ENCODE peak calls at places on chromosomes 11 and 22, in eight cellular contexts. R, X, H, J, U, T, Z and M are unnamed samples.

GRCh38 chr11:69386594-69387408 is 92.8 kb downstream of the MYEOV start:
- DNase-seq in T (no peak), U (no peak), R (no peak), J (no peak), Z (no peak), X (no peak), H (peak; percentile 34), M (no peak)

GRCh38 chr11:109729761-109730160 is 307.8 kb downstream of the C11orf87 start:
- DNase-seq in X (no peak), J (no peak), U (no peak), H (no peak), T (no peak), R (no peak), Z (peak; percentile 62), M (peak; percentile 51)

GRCh38 chr22:43136255-43136654 is 6.9 kb downstream of the MCAT start:
- DNase-seq in R (peak; percentile 41), X (peak; percentile 75), J (no peak), U (no peak), T (no peak), Z (peak; percentile 82), H (peak; percentile 71), M (peak; percentile 61)

GRCh38 chr11:61598886-61599868 is 18.3 kb upstream of the SYT7 start:
- DNase-seq in Z (peak; percentile 83), X (peak; percentile 39), T (no peak), U (peak; percentile 64), J (peak; percentile 79), R (peak; percentile 60), H (peak; percentile 80), M (peak; percentile 39)

GRCh38 chr11:126697937-126698336 is 302.6 kb downstream of the KIRREL3 start:
- DNase-seq in T (no peak), Z (no peak), J (no peak), U (no peak), R (no peak), X (no peak), H (no peak), M (no peak)

GRCh38 chr11:12071574-12071973 is 38.8 kb upstream of the MICAL2 start:
- DNase-seq in Z (no peak), U (no peak), X (no peak), R (no peak), J (no peak), H (no peak), T (no peak), M (no peak)

GRCh38 chr11:117752721-117753237 is 44.2 kb downstream of the DSCAML1 start:
- DNase-seq in X (no peak), T (no peak), U (no peak), Z (no peak), H (no peak), R (no peak), J (no peak), M (peak; percentile 51)

GRCh38 chr11:67314218-67314617 is 10.9 kb downstream of the SSH3 start:
- DNase-seq in Z (no peak), U (no peak), R (no peak), X (no peak), T (no peak), J (no peak), H (no peak), M (no peak)

GRCh38 chr11:117197516-117198456 is 1.4 kb upstream of the TAGLN start:
- DNase-seq in H (no peak), J (peak; percentile 84), U (no peak), Z (peak; percentile 94), T (no peak), X (peak; percentile 49), R (peak; percentile 17), M (peak; percentile 48)

GRCh38 chr11:26946209-26946828 is 47.6 kb upstream of the FIBIN start:
- DNase-seq in H (no peak), J (no peak), Z (no peak), X (no peak), R (no peak), U (no peak), T (no peak), M (no peak)

GRCh38 chr11:22173532-22173931 is 19.4 kb upstream of the ANO5 start:
- DNase-seq in H (no peak), J (no peak), X (no peak), Z (no peak), R (no peak), T (no peak), U (no peak), M (no peak)

GRCh38 chr11:22165087-22165486 is 27.8 kb upstream of the ANO5 start:
- DNase-seq in R (no peak), Z (no peak), U (no peak), T (no peak), J (no peak), X (no peak), H (no peak), M (no peak)

GRCh38 chr11:22165799-22166548 is 26.9 kb upstream of the ANO5 start:
- DNase-seq in H (no peak), T (no peak), R (no peak), X (no peak), J (no peak), U (no peak), Z (no peak), M (no peak)

GRCh38 chr11:22169833-22170232 is 23.1 kb upstream of the ANO5 start:
- DNase-seq in R (no peak), J (no peak), Z (no peak), T (no peak), U (no peak), H (no peak), X (no peak), M (no peak)
- TF ChIP-seq CTCF in R (peak; percentile 53), J (no peak), Z (peak; percentile 71), T (no peak), U (peak; percentile 55), H (peak; percentile 35), X (peak; percentile 18), M (no peak)

GRCh38 chr11:19134004-19134403 is 17.0 kb downstream of the ZDHHC13 start:
- DNase-seq in R (no peak), H (no peak), Z (no peak), X (no peak), J (no peak), U (no peak), T (no peak), M (no peak)
- H3K9me3 ChIP-seq in R (peaks cover 6% of the 10 kb centered on the region), H (no peaks in the 10 kb centered on the region), Z (peaks cover 32% of the 10 kb centered on the region), X (no peaks in the 10 kb centered on the region), J (no peaks in the 10 kb centered on the region), U (no peaks in the 10 kb centered on the region), T (peaks cover 12% of the 10 kb centered on the region), M (peaks cover 8% of the 10 kb centered on the region)

GRCh38 chr11:79077684-79078379 is 363.0 kb downstream of the TENM4 start:
- DNase-seq in U (no peak), R (no peak), Z (no peak), X (no peak), T (no peak), H (no peak), J (no peak), M (no peak)

GRCh38 chr11:79074547-79074946 is 366.3 kb downstream of the TENM4 start:
- DNase-seq in J (no peak), R (no peak), U (no peak), H (no peak), X (no peak), Z (no peak), T (no peak), M (no peak)

GRCh38 chr11:79080506-79080905 is 360.3 kb downstream of the TENM4 start:
- DNase-seq in Z (no peak), R (no peak), X (no peak), U (no peak), H (no peak), T (no peak), J (no peak), M (no peak)

GRCh38 chr11:79078999-79079398 is 361.8 kb downstream of the TENM4 start:
- DNase-seq in J (no peak), U (no peak), R (peak; percentile 23), T (no peak), H (no peak), Z (no peak), X (peak; percentile 58), M (peak; percentile 68)

DNA sequence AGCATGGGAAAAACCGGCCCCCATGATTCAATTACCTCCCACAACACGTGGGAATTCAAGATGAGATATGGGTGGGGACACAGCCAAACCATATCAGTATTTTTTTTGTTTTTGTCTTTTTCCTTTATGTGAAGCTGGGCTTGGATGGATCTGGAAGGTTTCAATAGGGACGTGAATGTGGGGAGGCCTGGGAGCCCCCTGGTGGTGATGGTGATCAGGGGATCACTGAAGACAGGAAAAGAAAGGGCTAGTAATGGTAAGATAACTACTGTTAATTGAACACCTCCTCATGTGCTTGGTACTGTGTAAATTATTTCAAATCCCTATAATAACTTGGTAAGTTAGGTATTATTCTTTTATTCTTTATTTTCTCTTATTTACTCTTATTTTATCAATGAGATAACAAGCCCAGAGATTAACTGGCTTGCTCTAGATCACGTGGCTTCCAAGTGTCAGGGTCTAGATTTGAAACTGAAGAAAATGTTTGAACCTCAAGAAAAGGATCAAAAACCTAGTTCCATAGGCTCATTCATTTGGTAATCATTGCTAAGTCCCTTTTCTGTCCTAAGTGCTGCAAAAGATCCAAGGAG is 364.2 kb downstream of the TENM4 start:
- DNase-seq in H (no peak), T (no peak), Z (peak; percentile 77), R (peak; percentile 50), X (peak; percentile 65), J (peak; percentile 47), U (peak; percentile 46), M (peak; percentile 60)
- TF ChIP-seq CTCF in H (peak; percentile 65), T (peak; percentile 62), Z (peak; percentile 79), R (peak; percentile 76), X (peak; percentile 82), J (peak; percentile 44), U (peak; percentile 57), M (peak; percentile 61)

GRCh38 chr22:49119551-49119952 is 708.1 kb downstream of the BRD1 start:
- DNase-seq in X (no peak), T (no peak), Z (peak; percentile 81), U (peak; percentile 51), R (peak; percentile 26), J (no peak), H (no peak), M (no peak)
- H3K9me3 ChIP-seq in X (peaks cover 3% of the 10 kb centered on the region), T (peaks cover 69% of the 10 kb centered on the region), Z (no peaks in the 10 kb centered on the region), U (no peaks in the 10 kb centered on the region), R (no peaks in the 10 kb centered on the region), J (no peaks in the 10 kb centered on the region), H (no peaks in the 10 kb centered on the region), M (no peaks in the 10 kb centered on the region)

DNA sequence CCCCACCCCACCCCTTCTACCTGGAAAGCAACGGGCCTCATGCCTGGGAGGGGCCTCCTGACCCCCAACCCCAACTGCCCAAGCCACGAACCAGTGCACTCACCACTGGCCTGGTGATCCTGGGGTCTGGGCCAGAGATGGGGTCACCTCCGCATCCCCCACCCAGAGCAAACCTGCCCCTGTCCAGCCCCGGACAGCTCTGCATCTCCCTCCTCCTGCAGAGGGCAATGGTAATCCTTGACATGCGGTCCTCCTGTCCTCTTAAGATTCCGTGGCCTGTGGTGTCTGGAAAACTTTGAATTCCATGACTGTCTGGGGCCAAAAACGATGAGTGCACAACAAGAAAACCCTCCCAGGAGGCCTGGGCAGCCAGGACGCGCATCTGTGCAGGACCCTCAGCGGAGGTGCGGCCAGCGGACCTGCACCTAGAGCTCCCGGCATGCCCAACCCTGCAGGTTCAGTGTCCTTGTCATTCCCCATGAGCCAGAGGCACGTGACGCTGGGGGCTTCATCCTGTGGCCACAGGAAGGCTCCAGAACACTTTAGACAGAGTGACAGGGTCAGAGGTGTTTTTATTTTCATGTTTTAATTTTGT is 16.1 kb upstream of the PPARA start:
- DNase-seq in X (no peak), T (no peak), H (peak; percentile 45), J (peak; percentile 12), U (peak; percentile 10), Z (no peak), R (no peak), M (no peak)
- TF ChIP-seq CTCF in X (no peak), T (no peak), H (no peak), J (no peak), U (no peak), Z (no peak), R (peak; percentile 29), M (peak; percentile 20)

GRCh38 chr11:102004220-102004619 is 43.0 kb upstream of the CFAP300 start:
- DNase-seq in H (no peak), J (no peak), T (no peak), X (no peak), Z (no peak), U (no peak), R (no peak), M (no peak)
- H3K9me3 ChIP-seq in H (no peaks in the 10 kb centered on the region), J (no peaks in the 10 kb centered on the region), T (no peaks in the 10 kb centered on the region), X (no peaks in the 10 kb centered on the region), Z (no peaks in the 10 kb centered on the region), U (no peaks in the 10 kb centered on the region), R (no peaks in the 10 kb centered on the region), M (no peaks in the 10 kb centered on the region)